ENCODE peak calls at places on chromosomes 5 and 9, in six cellular contexts. X, S, L, O, H and D are unnamed samples.

GRCh38 chr5:85337400-85337799 is 952.7 kb upstream of the EDIL3 start:
- DNase-seq in S (no peak), L (no peak), O (no peak), H (no peak), X (no peak), D (no peak)

GRCh38 chr9:14080940-14081621 is 232.9 kb downstream of the NFIB start:
- DNase-seq in O (no peak), L (no peak), X (no peak), S (peak; percentile 48), H (peak; percentile 95), D (no peak)

GRCh38 chr5:35136386-35136785 is 88.6 kb upstream of the AGXT2 start:
- DNase-seq in O (no peak), S (peak; percentile 95), H (peak; percentile 65), L (no peak), X (no peak), D (no peak)

GRCh38 chr5:94461131-94461530 is 157.3 kb downstream of the KIAA0825 start:
- DNase-seq in O (no peak), L (no peak), S (no peak), H (no peak), X (no peak), D (no peak)

GRCh38 chr9:114359801-114360200 is 28.0 kb downstream of the AKNA start:
- DNase-seq in L (no peak), X (no peak), H (no peak), O (no peak), S (no peak), D (no peak)

GRCh38 chr9:12163775-12164458 is 529.3 kb upstream of the TYRP1 start:
- DNase-seq in X (no peak), H (no peak), O (no peak), S (no peak), L (no peak), D (no peak)

GRCh38 chr9:125190371-125190801 is 783 bp upstream of the PPP6C start:
- DNase-seq in H (no peak), O (no peak), L (no peak), X (no peak), S (no peak), D (no peak)

GRCh38 chr5:133273661-133274596 is 222.1 kb downstream of the HSPA4 start:
- DNase-seq in S (peak; percentile 42), O (no peak), H (peak; percentile 39), X (no peak), L (no peak), D (peak; percentile 59)

GRCh38 chr9:134390537-134390936 is 64.3 kb downstream of the RXRA start:
- DNase-seq in X (no peak), S (no peak), O (no peak), H (no peak), L (no peak), D (no peak)

GRCh38 chr9:98673681-98674080 is 35.1 kb downstream of the GABBR2 start:
- DNase-seq in H (no peak), O (no peak), X (no peak), L (no peak), S (no peak), D (no peak)

GRCh38 chr5:132000677-132001453 is 10.6 kb downstream of the ACSL6 start:
- DNase-seq in H (no peak), O (no peak), X (no peak), L (no peak), S (no peak), D (peak; percentile 77)

GRCh38 chr5:189486-189885 is 1.8 kb upstream of the LRRC14B start:
- DNase-seq in O (no peak), H (no peak), X (no peak), L (no peak), S (no peak), D (no peak)

GRCh38 chr5:94850960-94851359 is 232.5 kb downstream of the SLF1 start:
- DNase-seq in O (no peak), S (no peak), L (no peak), X (no peak), H (no peak), D (no peak)

GRCh38 chr9:84331119-84331791 is 9.3 kb downstream of the SLC28A3 start:
- DNase-seq in S (peak; percentile 26), H (peak; percentile 68), X (no peak), O (peak; percentile 58), L (no peak), D (no peak)

GRCh38 chr5:111530298-111530740 is 18.0 kb upstream of the STARD4 start:
- DNase-seq in X (no peak), H (peak; percentile 40), O (peak; percentile 54), L (peak; percentile 88), S (peak; percentile 41), D (peak; percentile 44)

GRCh38 chr5:176596689-176597416 is 13.1 kb downstream of the GPRIN1 start:
- DNase-seq in X (no peak), H (no peak), O (peak; percentile 54), L (peak; percentile 42), S (no peak), D (no peak)

GRCh38 chr5:10550222-10550995 is 13.5 kb upstream of the ANKRD33B start:
- DNase-seq in X (no peak), S (no peak), H (no peak), O (no peak), L (no peak), D (no peak)

GRCh38 chr9:76302947-76303550 is 91.2 kb downstream of the RFK start:
- DNase-seq in S (peak; percentile 72), H (peak; percentile 26), O (no peak), L (no peak), X (no peak), D (no peak)

GRCh38 chr9:135885100-135885853 is 22.1 kb downstream of the CAMSAP1 start:
- DNase-seq in S (peak; percentile 60), H (no peak), X (no peak), L (no peak), O (no peak), D (no peak)

GRCh38 chr5:126098330-126099017 is 324.7 kb upstream of the GRAMD2B start:
- DNase-seq in X (no peak), S (peak; percentile 66), O (no peak), L (no peak), H (no peak), D (no peak)

GRCh38 chr5:14057289-14057688 is 85.9 kb upstream of the TRIO start:
- DNase-seq in H (no peak), O (no peak), L (no peak), X (no peak), S (no peak), D (no peak)

GRCh38 chr5:56123531-56124243 is 109.4 kb downstream of the ANKRD55 start:
- DNase-seq in L (peak; percentile 77), O (peak; percentile 34), X (no peak), H (peak; percentile 78), S (peak; percentile 100), D (no peak)

GRCh38 chr9:122262073-122262472 is 2.6 kb downstream of the RBM18 start:
- DNase-seq in L (no peak), S (no peak), X (no peak), O (no peak), H (no peak), D (no peak)

GRCh38 chr5:133825631-133826289 is 142.7 kb downstream of the C5orf15 start:
- DNase-seq in X (no peak), H (no peak), S (no peak), O (no peak), L (peak; percentile 40), D (peak; percentile 73)

GRCh38 chr5:150522504-150523464 is 14.9 kb downstream of the NDST1 start:
- DNase-seq in S (no peak), H (no peak), O (peak; percentile 62), X (no peak), L (peak; percentile 88), D (no peak)

GRCh38 chr5:16931334-16932110 is 4.6 kb downstream of the MYO10 start:
- DNase-seq in X (no peak), S (no peak), L (no peak), O (peak; percentile 93), H (no peak), D (no peak)

GRCh38 chr5:65103674-65104035 is 334.9 kb downstream of the CWC27 start:
- DNase-seq in O (no peak), S (no peak), X (no peak), L (no peak), H (no peak), D (no peak)

GRCh38 chr5:65101706-65102105 is 333.0 kb downstream of the CWC27 start:
- DNase-seq in L (no peak), S (peak; percentile 70), X (no peak), O (no peak), H (no peak), D (no peak)

GRCh38 chr5:65102826-65103673 is 334.3 kb downstream of the CWC27 start:
- DNase-seq in O (peak; percentile 57), L (peak; percentile 75), H (no peak), X (peak; percentile 14), S (peak; percentile 15), D (no peak)

GRCh38 chr5:65100846-65101678 is 332.3 kb downstream of the CWC27 start:
- DNase-seq in H (peak; percentile 38), X (peak; percentile 42), S (peak; percentile 86), L (peak; percentile 66), O (peak; percentile 69), D (peak; percentile 15)

GRCh38 chr5:65102501-65102825 is 333.7 kb downstream of the CWC27 start:
- DNase-seq in H (no peak), X (no peak), L (no peak), O (no peak), S (no peak), D (no peak)
- H3K4me3 ChIP-seq in H (no peak overlapping the region), X (peak overlapping the region; percentile 63), L (peak overlapping the region; percentile 70), O (peak overlapping the region; percentile 58), S (no peak overlapping the region), D (peak overlapping the region; percentile 70)

GRCh38 chr5:124728331-124729307 is 17.8 kb downstream of the ZNF608 start:
- DNase-seq in X (no peak), S (no peak), L (no peak), O (no peak), H (no peak), D (no peak)
- TF ChIP-seq CTCF in X (no peak), S (no peak), L (no peak), O (no peak), H (no peak), D (no peak)

DNA sequence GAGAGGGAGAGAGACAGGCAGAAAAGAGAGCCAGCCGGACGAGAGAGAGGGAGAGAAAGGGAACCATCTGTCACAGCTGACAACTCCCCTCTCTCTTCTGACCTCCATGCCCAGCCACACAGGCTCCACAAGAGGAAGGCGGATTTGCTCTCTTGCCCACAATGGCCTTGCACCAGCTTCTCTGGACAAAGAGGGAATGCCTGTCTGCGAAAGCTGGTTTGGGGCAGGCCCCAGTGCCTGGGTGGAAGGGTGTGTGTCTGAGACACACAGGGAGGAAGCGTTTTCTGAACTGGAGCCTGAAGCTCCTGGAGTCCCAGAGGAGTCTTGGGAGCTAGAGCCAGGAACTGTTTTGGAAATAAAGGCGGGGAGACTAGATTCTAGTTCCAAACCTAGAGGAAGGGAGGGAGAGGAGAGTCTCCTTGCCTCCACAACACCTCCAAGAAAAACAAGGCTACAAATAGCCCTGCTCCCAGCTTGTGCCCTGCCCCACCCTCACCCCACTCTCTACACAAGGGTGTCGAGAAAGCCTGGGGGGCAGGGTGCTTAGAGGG is 12.5 kb downstream of the C1QTNF2 start:
- DNase-seq in H (no peak), O (no peak), L (peak; percentile 53), X (no peak), S (no peak), D (no peak)
- H3K4me3 ChIP-seq in H (no peak overlapping the region), O (no peak overlapping the region), L (peak overlapping the region; percentile 14), X (no peak overlapping the region), S (no peak overlapping the region), D (no peak overlapping the region)

GRCh38 chr9:95077053-95077765 is 240.3 kb downstream of the FANCC start:
- DNase-seq in O (no peak), H (no peak), S (no peak), X (no peak), L (no peak), D (peak; percentile 52)
- TF ChIP-seq CTCF in O (no peak), H (no peak), S (no peak), X (no peak), L (no peak), D (no peak)